ENCODE peak calls at places on chromosomes 11 and 22, in four cellular contexts. Z, D, H and A are unnamed samples.

GRCh38 chr11:34564406-34564805 is 50.8 kb upstream of the ELF5 start:
- DNase-seq in Z (no peak), D (no peak), H (no peak), A (peak; percentile 31)

GRCh38 chr11:92276773-92277172 is 52.2 kb downstream of the FAT3 start:
- DNase-seq in H (no peak), D (no peak), Z (peak; percentile 33), A (no peak)

GRCh38 chr11:106304274-106304673 is 226.8 kb downstream of the AASDHPPT start:
- DNase-seq in D (no peak), Z (no peak), H (no peak), A (no peak)

GRCh38 chr11:65709661-65710060 is 2.4 kb upstream of the KAT5 start:
- DNase-seq in D (no peak), Z (no peak), H (no peak), A (no peak)

GRCh38 chr22:30426395-30427353 is 1.1 kb downstream of the MTFP1 start:
- DNase-seq in Z (no peak), D (no peak), H (peak; percentile 86), A (peak; percentile 53)

GRCh38 chr11:7651140-7651551 is 22.2 kb downstream of the CYB5R2 start:
- DNase-seq in Z (peak; percentile 18), D (no peak), H (no peak), A (no peak)

GRCh38 chr11:104067534-104067933 is 31.1 kb downstream of the DDI1 start:
- DNase-seq in Z (no peak), D (no peak), H (no peak), A (no peak)

GRCh38 chr22:27879923-27880322 is 39.1 kb downstream of the PITPNB start:
- DNase-seq in D (no peak), Z (no peak), H (no peak), A (no peak)

GRCh38 chr22:44454113-44454769 is 43.8 kb downstream of the RTL6 start:
- DNase-seq in H (peak; percentile 11), Z (no peak), D (no peak), A (no peak)

GRCh38 chr11:68302256-68303054 is 9.9 kb upstream of the LRP5 start:
- DNase-seq in H (no peak), Z (no peak), D (no peak), A (peak; percentile 25)

GRCh38 chr11:116544721-116545120 is 228.1 kb downstream of the BUD13 start:
- DNase-seq in D (no peak), H (no peak), Z (no peak), A (no peak)

GRCh38 chr11:76455331-76455730 is 10.5 kb downstream of the EMSY start:
- DNase-seq in D (no peak), H (no peak), Z (no peak), A (no peak)

GRCh38 chr11:60777572-60777971 is 7.6 kb upstream of the MS4A10 start:
- DNase-seq in D (no peak), Z (peak; percentile 47), H (peak; percentile 64), A (peak; percentile 7)

GRCh38 chr11:129102225-129102624 is 89.9 kb downstream of the ARHGAP32 start:
- DNase-seq in H (no peak), Z (no peak), D (no peak), A (no peak)

GRCh38 chr11:33344611-33345010 is 87.4 kb downstream of the HIPK3 start:
- DNase-seq in H (no peak), Z (no peak), D (no peak), A (no peak)
- TF ChIP-seq CTCF in H (no peak), Z (peak; percentile 12), D (no peak), A (no peak)

GRCh38 chr11:131906963-131907362 is 536.5 kb downstream of the NTM start:
- DNase-seq in H (no peak), D (no peak), Z (no peak), A (no peak)
- TF ChIP-seq CTCF in H (peak; percentile 16), D (no peak), Z (peak; percentile 22), A (no peak)

GRCh38 chr11:120065176-120065575 is 72.7 kb downstream of the TRIM29 start:
- DNase-seq in Z (no peak), D (no peak), H (peak; percentile 38), A (no peak)

GRCh38 chr11:120061761-120062560 is 76.0 kb downstream of the TRIM29 start:
- DNase-seq in D (no peak), H (peak; percentile 56), Z (no peak), A (no peak)

GRCh38 chr11:120064341-120064740 is 73.6 kb downstream of the TRIM29 start:
- DNase-seq in Z (no peak), H (peak; percentile 30), D (no peak), A (no peak)

GRCh38 chr11:120062561-120062930 is 75.4 kb downstream of the TRIM29 start:
- DNase-seq in Z (no peak), D (no peak), H (no peak), A (no peak)

GRCh38 chr11:120063686-120064340 is 74.1 kb downstream of the TRIM29 start:
- DNase-seq in D (no peak), H (peak; percentile 32), Z (no peak), A (no peak)
- TF ChIP-seq CTCF in D (no peak), H (no peak), Z (no peak), A (no peak)

GRCh38 chr22:20055144-20055543 is 24.9 kb upstream of the DGCR8 start:
- DNase-seq in D (no peak), Z (no peak), H (no peak), A (no peak)

GRCh38 chr22:20055654-20056053 is 24.4 kb upstream of the DGCR8 start:
- DNase-seq in H (no peak), Z (no peak), D (no peak), A (no peak)

GRCh38 chr22:20056696-20057386 is 23.2 kb upstream of the DGCR8 start:
- DNase-seq in Z (no peak), D (no peak), H (no peak), A (no peak)

GRCh38 chr22:20057596-20058268 is 22.3 kb upstream of the DGCR8 start:
- DNase-seq in H (no peak), D (no peak), Z (no peak), A (no peak)

GRCh38 chr22:20056161-20056560 is 23.9 kb upstream of the DGCR8 start:
- DNase-seq in D (no peak), H (no peak), Z (no peak), A (no peak)
- TF ChIP-seq CTCF in D (no peak), H (no peak), Z (no peak), A (no peak)

GRCh38 chr22:35734517-35734827 is 16.8 kb downstream of the APOL5 start:
- DNase-seq in H (no peak), Z (no peak), D (no peak), A (no peak)

GRCh38 chr22:35735622-35736021 is 17.9 kb downstream of the APOL5 start:
- DNase-seq in Z (no peak), D (no peak), H (no peak), A (no peak)

GRCh38 chr22:35732116-35732515 is 14.4 kb downstream of the APOL5 start:
- DNase-seq in Z (no peak), H (no peak), D (no peak), A (no peak)

GRCh38 chr22:35733036-35733435 is 15.4 kb downstream of the APOL5 start:
- DNase-seq in D (no peak), H (no peak), Z (no peak), A (no peak)

GRCh38 chr22:35733742-35734516 is 16.3 kb downstream of the APOL5 start:
- DNase-seq in H (no peak), Z (no peak), D (no peak), A (no peak)
- TF ChIP-seq CTCF in H (no peak), Z (no peak), D (no peak), A (no peak)

DNA sequence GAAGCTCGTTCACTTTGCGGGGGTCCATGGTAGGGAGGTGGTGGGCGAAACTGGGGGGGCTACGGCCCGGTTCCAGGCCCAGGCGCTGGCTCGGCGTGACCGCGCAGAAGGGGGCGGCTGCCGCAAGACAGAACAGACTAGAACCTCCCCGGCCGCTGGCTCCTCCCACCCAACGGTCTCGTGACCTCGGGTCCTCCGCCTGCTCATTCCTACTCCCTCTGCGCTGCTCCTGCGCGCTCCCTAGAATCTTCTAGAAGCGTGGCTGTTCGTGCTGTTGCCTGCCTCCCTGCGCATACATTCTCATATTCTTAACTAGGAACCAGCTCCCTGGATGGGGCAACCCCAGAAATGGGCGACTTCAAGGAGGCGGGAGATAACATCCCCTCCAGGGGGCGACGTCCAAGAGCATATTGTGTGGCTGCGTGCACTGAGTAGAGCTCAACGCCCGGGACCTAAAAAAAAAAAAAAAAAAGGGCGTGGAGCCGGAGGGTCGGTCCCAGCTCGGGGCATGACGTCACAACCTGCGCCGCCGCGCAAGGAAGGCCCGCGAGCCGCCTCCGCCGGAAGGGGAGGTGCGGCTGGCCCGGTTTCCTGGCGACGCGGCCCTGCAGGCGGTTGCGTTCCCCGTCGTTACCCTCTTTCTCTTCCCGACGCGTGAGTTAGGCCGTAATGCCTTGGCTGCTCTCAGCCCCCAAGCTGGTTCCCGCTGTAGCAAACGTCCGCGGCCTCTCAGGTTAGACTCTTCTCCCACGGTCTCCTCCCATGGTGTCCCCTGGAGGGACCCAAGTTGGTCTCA is at the start of the genes ST13 and XPNPEP3:
- DNase-seq in Z (peak; percentile 81), D (peak; percentile 82), H (peak; percentile 97), A (peak; percentile 66)
- TF ChIP-seq CTCF in Z (peak; percentile 20), D (no peak), H (no peak), A (peak; percentile 23)